ENCODE peak calls at places on chromosome 16, in five cellular contexts. P is PC-9, U is right atrium auricular region, H is choroid plexus epithelial cell, J is Calu3. A is an unnamed sample.

GRCh38 chr16:72664480-72665408 is 383.2 kb downstream of the ZFHX3 start:
- DNase-seq in J (peak), U (peak), P (peak), H (peak), A (peak)

GRCh38 chr16:4831616-4832015 is 15.5 kb downstream of the GLYR1 start:
- DNase-seq in J (no peak), U (no peak), H (no peak), P (no peak), A (no peak)

GRCh38 chr16:54142787-54143186 is 143.8 kb downstream of the IRX3 start:
- DNase-seq in H (no peak), J (no peak), P (no peak), U (no peak), A (no peak)

GRCh38 chr16:15435216-15435864 is 952 bp downstream of the BMERB1 start:
- DNase-seq in U (no peak), H (no peak), P (no peak), J (no peak), A (no peak)

GRCh38 chr16:48441863-48442279 is 56.7 kb upstream of the SIAH1 start:
- DNase-seq in P (no peak), H (no peak), J (no peak), U (no peak), A (no peak)

GRCh38 chr16:13936596-13937081 is 16.7 kb downstream of the ERCC4 start:
- DNase-seq in U (no peak), J (no peak), P (no peak), H (peak), A (no peak)

GRCh38 chr16:5036228-5037156 is 2.8 kb upstream of the NAGPA start:
- DNase-seq in H (peak), J (no peak), U (no peak), P (no peak), A (no peak)

GRCh38 chr16:31695667-31696066 is 168.0 kb downstream of the AHSP start:
- DNase-seq in H (no peak), P (no peak), J (no peak), U (no peak), A (no peak)

GRCh38 chr16:30054959-30055553 is 10.5 kb upstream of the ALDOA start:
- DNase-seq in J (peak), U (no peak), H (no peak), P (peak), A (no peak)

GRCh38 chr16:66272461-66272860 is 94.0 kb upstream of the CDH5 start:
- DNase-seq in P (no peak), U (no peak), H (no peak), J (no peak), A (no peak)

GRCh38 chr16:66275795-66276428 is 90.6 kb upstream of the CDH5 start:
- DNase-seq in U (peak), H (peak), P (peak), J (peak), A (peak)

GRCh38 chr16:66274335-66275110 is 92.0 kb upstream of the CDH5 start:
- DNase-seq in U (no peak), P (no peak), H (peak), J (no peak), A (peak)

GRCh38 chr16:66273036-66273435 is 93.5 kb upstream of the CDH5 start:
- DNase-seq in J (no peak), H (no peak), P (no peak), U (no peak), A (no peak)

DNA sequence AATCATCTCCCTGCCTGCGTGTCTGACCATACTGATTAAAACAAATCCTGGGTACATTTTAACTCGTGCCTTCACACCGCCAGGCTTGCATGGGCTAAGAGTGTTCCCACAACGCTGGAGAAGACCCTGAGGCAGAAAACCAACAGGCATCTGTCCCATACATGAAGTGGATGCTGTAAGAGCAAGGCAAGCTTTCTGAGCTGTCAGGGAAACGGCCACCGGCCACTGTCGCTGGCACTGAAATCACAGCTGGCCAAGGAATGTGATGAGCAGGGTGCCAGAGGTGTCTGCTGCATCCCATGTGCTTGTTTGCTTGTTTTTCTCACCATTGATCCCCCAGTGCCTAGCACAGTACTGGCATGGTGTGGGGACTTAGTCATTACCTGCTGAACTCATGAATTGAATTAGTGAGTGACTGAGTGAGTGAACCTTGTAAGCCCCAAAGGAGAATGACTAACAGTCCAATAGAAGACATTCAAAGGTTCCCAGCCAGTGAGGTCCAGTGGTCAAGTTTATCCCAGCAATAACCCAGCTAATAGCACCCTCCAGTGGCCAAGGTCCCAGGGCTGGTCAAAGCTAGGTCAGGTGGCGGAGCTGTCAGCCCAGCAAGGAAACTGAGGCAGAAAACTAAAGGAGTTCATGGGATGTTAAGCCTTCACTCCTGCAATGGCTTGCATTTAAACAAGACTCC is 92.7 kb upstream of the CDH5 start:
- DNase-seq in J (peak), U (no peak), H (peak), P (no peak), A (peak)
- TF ChIP-seq CTCF in J (peak), U (no peak), H (peak), P (no peak), A (peak)

GRCh38 chr16:27892879-27893278 is 170.6 kb downstream of the GSG1L start:
- DNase-seq in H (peak), U (no peak), P (no peak), J (no peak), A (no peak)
- TF ChIP-seq CTCF in H (peak), U (no peak), P (no peak), J (no peak), A (no peak)

GRCh38 chr16:28139530-28139929 is 72.2 kb downstream of the XPO6 start:
- DNase-seq in J (no peak), U (no peak), H (no peak), P (no peak), A (no peak)
- TF ChIP-seq CTCF in J (no peak), U (peak), H (no peak), P (peak), A (peak)

GRCh38 chr16:62289230-62289629 is 253.0 kb upstream of the CDH8 start:
- DNase-seq in J (no peak), H (no peak), P (no peak), U (no peak), A (no peak)
- TF ChIP-seq CTCF in J (no peak), H (no peak), P (no peak), U (no peak), A (no peak)

GRCh38 chr16:88917146-88917914 is 50.9 kb upstream of the PABPN1L start:
- DNase-seq in H (no peak), P (no peak), J (no peak), U (no peak), A (no peak)
- TF ChIP-seq CTCF in H (no peak), P (no peak), J (no peak), U (no peak), A (no peak)

GRCh38 chr16:51822471-51822870 is 671.4 kb upstream of the SALL1 start:
- DNase-seq in J (no peak), U (no peak), H (no peak), P (no peak), A (no peak)

GRCh38 chr16:51820176-51820575 is 669.1 kb upstream of the SALL1 start:
- DNase-seq in U (no peak), J (no peak), P (no peak), H (no peak), A (no peak)

GRCh38 chr16:51821527-51821926 is 670.5 kb upstream of the SALL1 start:
- DNase-seq in J (no peak), U (no peak), H (no peak), P (no peak), A (no peak)

GRCh38 chr16:51825740-51826139 is 674.7 kb upstream of the SALL1 start:
- DNase-seq in P (no peak), J (no peak), H (no peak), U (no peak), A (no peak)
- TF ChIP-seq CTCF in P (no peak), J (no peak), H (no peak), U (no peak), A (no peak)

A was measured in type B pancreatic cell.